ENCODE peak calls at places on chromosomes 7 and 10, in five cellular contexts. R is CD4-positive, alpha-beta T cell; A is PC-3; Q is pancreas; O is esophagus squamous epithelium. X is an unnamed sample.
A peak's percentile ranks its signal among the peaks of the same experiment; 100 is the strongest.

GRCh38 chr10:73647211-73647874 is 6.1 kb upstream of the MYOZ1 start:
- DNase-seq in R (no peak), A (no peak), Q (peak; percentile 54), O (no peak), X (peak; percentile 77)

GRCh38 chr10:87660484-87661133 is 931 bp downstream of the PAPSS2 start:
- DNase-seq in R (no peak), A (no peak), Q (peak; percentile 36), O (no peak), X (no peak)

GRCh38 chr10:118107541-118107940 is 60.8 kb upstream of the RAB11FIP2 start:
- DNase-seq in R (no peak), A (no peak), Q (no peak), O (no peak), X (no peak)

GRCh38 chr7:14902589-14902963 is at the start of gene DGKB:
- DNase-seq in R (no peak), A (no peak), Q (no peak), O (no peak), X (peak; percentile 46)

GRCh38 chr7:120741371-120742042 is 116.4 kb downstream of the TSPAN12 start:
- DNase-seq in R (no peak), A (no peak), Q (no peak), O (no peak), X (no peak)

GRCh38 chr10:46257099-46257498 is 29.7 kb upstream of the ANTXRL start:
- DNase-seq in R (no peak), A (no peak), Q (no peak), O (no peak), X (no peak)

GRCh38 chr10:1364151-1364910 is 308.1 kb downstream of the WDR37 start:
- DNase-seq in R (no peak), A (no peak), Q (no peak), O (no peak), X (no peak)

GRCh38 chr10:17023386-17024298 is 106.0 kb downstream of the CUBN start:
- DNase-seq in R (peak; percentile 66), A (peak; percentile 88), Q (no peak), O (peak; percentile 17), X (no peak)

GRCh38 chr7:16688249-16688648 is 42.3 kb downstream of the BZW2 start:
- DNase-seq in R (no peak), A (peak; percentile 66), Q (no peak), O (no peak), X (no peak)

GRCh38 chr7:5673125-5673524 is 108.3 kb downstream of the RNF216 start:
- DNase-seq in R (no peak), A (no peak), Q (no peak), O (no peak), X (no peak)

GRCh38 chr7:2876031-2876862 is 32.1 kb upstream of the GNA12 start:
- DNase-seq in R (no peak), A (peak; percentile 93), Q (no peak), O (no peak), X (peak; percentile 62)

GRCh38 chr7:138848056-138848975 is 50.3 kb upstream of the ATP6V0A4 start:
- DNase-seq in R (no peak), A (no peak), Q (no peak), O (no peak), X (no peak)

GRCh38 chr7:27188666-27189559 is 3.9 kb upstream of the HOXA11 start:
- DNase-seq in R (no peak), A (peak; percentile 86), Q (no peak), O (no peak), X (no peak)

GRCh38 chr7:97733276-97734206 is 1.7 kb downstream of the TAC1 start:
- DNase-seq in R (no peak), A (no peak), Q (peak; percentile 8), O (no peak), X (no peak)

GRCh38 chr10:116798859-116799258 is 50.4 kb upstream of the ENO4 start:
- DNase-seq in R (no peak), A (no peak), Q (no peak), O (no peak), X (no peak)

GRCh38 chr7:140397784-140398750 is at the start of gene SLC37A3:
- DNase-seq in R (peak; percentile 75), A (peak; percentile 87), Q (peak; percentile 89), O (peak; percentile 18), X (peak; percentile 79)

GRCh38 chr7:50156746-50157145 is 63.7 kb upstream of the ZPBP start:
- DNase-seq in R (no peak), A (no peak), Q (no peak), O (no peak), X (no peak)

GRCh38 chr10:133344236-133344635 is 2.9 kb upstream of the PRAP1 start:
- DNase-seq in R (no peak), A (no peak), Q (no peak), O (no peak), X (no peak)

GRCh38 chr10:78706256-78706655 is 362.5 kb upstream of the ZMIZ1 start:
- DNase-seq in R (no peak), A (peak; percentile 100), Q (no peak), O (no peak), X (no peak)

GRCh38 chr7:50312176-50312575 is 7.7 kb downstream of the IKZF1 start:
- DNase-seq in R (no peak), A (no peak), Q (no peak), O (no peak), X (no peak)

GRCh38 chr7:129569811-129570215 is 41.7 kb upstream of the NRF1 start:
- DNase-seq in R (no peak), A (peak; percentile 93), Q (no peak), O (no peak), X (no peak)

GRCh38 chr7:18457832-18458231 is 37.7 kb upstream of the HDAC9 start:
- DNase-seq in R (no peak), A (no peak), Q (no peak), O (no peak), X (no peak)

GRCh38 chr10:75924309-75924920 is 493.0 kb downstream of the LRMDA start:
- DNase-seq in R (no peak), A (no peak), Q (no peak), O (no peak), X (no peak)

GRCh38 chr10:125141860-125142484 is 18.4 kb downstream of the CTBP2 start:
- DNase-seq in R (no peak), A (no peak), Q (no peak), O (no peak), X (no peak)

GRCh38 chr7:38664972-38665371 is 33.8 kb upstream of the AMPH start:
- DNase-seq in R (no peak), A (no peak), Q (no peak), O (no peak), X (no peak)

GRCh38 chr10:125411724-125412123 is 251.4 kb upstream of the CTBP2 start:
- DNase-seq in R (no peak), A (peak; percentile 84), Q (no peak), O (no peak), X (no peak)

GRCh38 chr10:114272696-114273095 is 33.6 kb downstream of the VWA2 start:
- DNase-seq in R (no peak), A (no peak), Q (no peak), O (no peak), X (no peak)

GRCh38 chr10:117271427-117271826 is 30.5 kb downstream of the SLC18A2 start:
- DNase-seq in R (no peak), A (peak; percentile 75), Q (no peak), O (no peak), X (no peak)

GRCh38 chr7:84025332-84025927 is 169.2 kb downstream of the SEMA3A start:
- DNase-seq in R (no peak), A (peak; percentile 88), Q (no peak), O (no peak), X (no peak)

GRCh38 chr7:36966039-36966438 is 241.7 kb upstream of the AOAH start:
- DNase-seq in R (no peak), A (no peak), Q (no peak), O (no peak), X (no peak)

GRCh38 chr10:5575482-5576153 is 50.9 kb downstream of the CALML3 start:
- DNase-seq in R (no peak), A (peak; percentile 52), Q (no peak), O (no peak), X (no peak)

GRCh38 chr10:5583525-5584175 is 58.9 kb downstream of the CALML3 start:
- DNase-seq in R (no peak), A (peak; percentile 84), Q (peak; percentile 77), O (no peak), X (peak; percentile 40)

GRCh38 chr10:119007211-119007574 is 22.3 kb upstream of the NANOS1 start:
- DNase-seq in R (no peak), A (no peak), Q (no peak), O (no peak), X (no peak)

GRCh38 chr10:113080621-113081229 is 130.7 kb downstream of the TCF7L2 start:
- DNase-seq in R (no peak), A (no peak), Q (no peak), O (no peak), X (no peak)
- TF ChIP-seq CTCF in R (no peak), A (peak; percentile 34), Q (no peak), O (no peak), X (no peak)

DNA sequence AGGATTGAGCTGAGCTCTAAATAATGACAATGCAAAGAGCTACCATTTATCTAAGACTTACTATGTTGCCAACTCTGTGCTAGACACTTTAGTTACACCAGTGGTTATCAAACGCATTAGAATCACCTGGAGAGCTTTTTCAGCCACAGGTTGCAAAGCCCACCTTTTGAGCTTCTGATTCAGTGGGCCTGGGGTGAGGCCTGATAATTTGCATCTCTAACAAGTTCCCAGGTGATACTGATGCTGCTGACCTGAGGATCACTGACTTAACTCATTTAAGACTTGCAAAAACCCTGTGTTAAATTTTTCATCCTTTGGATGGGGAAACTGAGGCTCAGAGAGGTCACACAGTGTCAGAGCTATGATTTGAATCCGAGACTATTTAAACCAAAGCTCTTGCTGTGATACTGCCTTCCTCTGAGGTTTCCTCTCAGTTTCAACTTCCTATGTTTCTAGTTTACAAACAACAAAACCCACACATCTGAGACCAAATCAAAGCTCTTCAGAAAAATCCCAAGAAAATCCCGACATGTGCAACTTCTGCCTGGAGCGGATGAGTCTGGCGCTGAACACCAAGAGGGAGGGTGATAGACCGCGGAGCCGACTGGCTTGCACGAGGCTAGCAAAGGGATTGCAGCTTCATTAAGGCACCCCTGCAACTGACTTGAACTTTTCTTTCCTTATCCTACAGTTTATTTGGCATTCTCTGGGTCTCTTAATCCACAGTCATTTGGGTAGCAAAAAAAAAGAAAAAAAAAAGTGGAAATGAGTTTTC is 124.9 kb downstream of the CYP26A1 start:
- DNase-seq in R (no peak), A (no peak), Q (no peak), O (no peak), X (no peak)
- H3K27ac ChIP-seq in R (no peak overlapping the region), A (no peak overlapping the region), Q (no peak overlapping the region), O (no peak overlapping the region), X (no peak overlapping the region)

DNA sequence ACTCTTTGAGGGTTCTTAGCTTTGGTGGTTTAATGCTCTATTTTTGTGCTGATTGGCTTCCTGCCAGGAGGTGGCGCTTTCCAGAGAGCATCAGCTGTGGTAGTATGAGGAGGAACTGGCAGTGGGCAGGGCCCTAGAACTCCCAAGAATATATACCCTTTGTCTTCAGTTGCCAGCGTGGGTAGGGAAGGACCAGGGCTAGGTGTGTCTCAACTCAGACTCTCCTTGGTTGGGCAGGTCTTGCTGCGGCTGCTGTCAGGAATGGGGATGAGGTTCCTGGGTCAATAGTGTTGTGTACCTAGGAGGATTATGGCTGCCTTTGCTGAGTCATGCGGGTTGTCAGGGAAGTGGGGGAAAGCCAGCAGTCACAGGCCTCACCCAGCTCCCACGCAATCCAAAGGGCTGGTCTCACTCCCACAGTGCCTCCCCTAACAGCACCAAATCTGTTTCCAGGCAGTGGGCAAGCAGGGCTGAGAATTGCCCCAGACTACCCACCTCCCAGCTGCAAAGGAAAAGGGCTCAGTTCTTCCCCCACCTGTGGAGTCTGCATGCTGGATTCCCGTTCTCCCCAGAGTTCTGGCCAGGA is 191.5 kb downstream of the PHTF2 start:
- DNase-seq in R (no peak), A (peak; percentile 20), Q (no peak), O (no peak), X (no peak)
- TF ChIP-seq CTCF in R (no peak), A (no peak), Q (no peak), O (no peak), X (no peak)

GRCh38 chr10:109992485-109992884 is 15.3 kb upstream of the ADD3 start:
- DNase-seq in R (no peak), A (no peak), Q (no peak), O (no peak), X (no peak)
- H3K27ac ChIP-seq in R (no peak overlapping the region), A (no peak overlapping the region), Q (no peak overlapping the region), O (no peak overlapping the region), X (no peak overlapping the region)